ENCODE peak calls at places on chromosomes 12 and 14, in eight cellular contexts. One of them, this sample, is unnamed.

GRCh38 chr12:78018146-78018910 is 187.6 kb downstream of the NAV3 start:
- DNase-seq in NCI-H82: no peak
- DNase-seq in EL: no peak
- DNase-seq in stimulated activated effector memory CD8-positive, alpha-beta T cell treated with anti-CD3 and anti-CD28 coated beads, Interleukin-12 subunit alpha, Interleukin-12 subunit beta, amount 100 ng/mL, for 72 hours: no peak
- DNase-seq in stimulated activated CD4-positive, alpha-beta T cell treated with anti-CD3 and anti-CD28 coated beads, Interleukin-1b, Interleukin-23, amount 100 ng/mL, for 48 hours: no peak
- DNase-seq in occipital lobe: no peak
- DNase-seq in GM12865: no peak
- DNase-seq in T-helper 1 cell: no peak
- DNase-seq in this sample: no peak

GRCh38 chr12:26088999-26089398 is 35.8 kb downstream of the BHLHE41 start:
- DNase-seq in NCI-H82: no peak
- DNase-seq in EL: no peak
- DNase-seq in stimulated activated effector memory CD8-positive, alpha-beta T cell treated with anti-CD3 and anti-CD28 coated beads, Interleukin-12 subunit alpha, Interleukin-12 subunit beta, amount 100 ng/mL, for 72 hours: no peak
- DNase-seq in stimulated activated CD4-positive, alpha-beta T cell treated with anti-CD3 and anti-CD28 coated beads, Interleukin-1b, Interleukin-23, amount 100 ng/mL, for 48 hours: no peak
- DNase-seq in occipital lobe: no peak
- DNase-seq in GM12865: peak; percentile 87
- DNase-seq in T-helper 1 cell: no peak
- DNase-seq in this sample: no peak

GRCh38 chr12:12721251-12721689 is 4.1 kb downstream of the CDKN1B start:
- DNase-seq in NCI-H82: no peak
- DNase-seq in EL: peak; percentile 34
- DNase-seq in stimulated activated effector memory CD8-positive, alpha-beta T cell treated with anti-CD3 and anti-CD28 coated beads, Interleukin-12 subunit alpha, Interleukin-12 subunit beta, amount 100 ng/mL, for 72 hours: no peak
- DNase-seq in stimulated activated CD4-positive, alpha-beta T cell treated with anti-CD3 and anti-CD28 coated beads, Interleukin-1b, Interleukin-23, amount 100 ng/mL, for 48 hours: no peak
- DNase-seq in occipital lobe: no peak
- DNase-seq in GM12865: no peak
- DNase-seq in T-helper 1 cell: no peak
- DNase-seq in this sample: no peak

GRCh38 chr12:104462931-104463339 is 6.2 kb downstream of the CHST11 start:
- DNase-seq in NCI-H82: no peak
- DNase-seq in EL: no peak
- DNase-seq in stimulated activated effector memory CD8-positive, alpha-beta T cell treated with anti-CD3 and anti-CD28 coated beads, Interleukin-12 subunit alpha, Interleukin-12 subunit beta, amount 100 ng/mL, for 72 hours: peak; percentile 72
- DNase-seq in stimulated activated CD4-positive, alpha-beta T cell treated with anti-CD3 and anti-CD28 coated beads, Interleukin-1b, Interleukin-23, amount 100 ng/mL, for 48 hours: no peak
- DNase-seq in occipital lobe: no peak
- DNase-seq in GM12865: peak; percentile 90
- DNase-seq in T-helper 1 cell: no peak
- DNase-seq in this sample: no peak

GRCh38 chr14:77406718-77407117 is 16.6 kb downstream of the NOXRED1 start:
- DNase-seq in NCI-H82: no peak
- DNase-seq in EL: no peak
- DNase-seq in stimulated activated effector memory CD8-positive, alpha-beta T cell treated with anti-CD3 and anti-CD28 coated beads, Interleukin-12 subunit alpha, Interleukin-12 subunit beta, amount 100 ng/mL, for 72 hours: no peak
- DNase-seq in stimulated activated CD4-positive, alpha-beta T cell treated with anti-CD3 and anti-CD28 coated beads, Interleukin-1b, Interleukin-23, amount 100 ng/mL, for 48 hours: no peak
- DNase-seq in occipital lobe: no peak
- DNase-seq in GM12865: no peak
- DNase-seq in T-helper 1 cell: no peak
- DNase-seq in this sample: no peak

GRCh38 chr12:102913453-102914226 is 3.4 kb downstream of the PAH start:
- DNase-seq in NCI-H82: no peak
- DNase-seq in EL: no peak
- DNase-seq in stimulated activated effector memory CD8-positive, alpha-beta T cell treated with anti-CD3 and anti-CD28 coated beads, Interleukin-12 subunit alpha, Interleukin-12 subunit beta, amount 100 ng/mL, for 72 hours: no peak
- DNase-seq in stimulated activated CD4-positive, alpha-beta T cell treated with anti-CD3 and anti-CD28 coated beads, Interleukin-1b, Interleukin-23, amount 100 ng/mL, for 48 hours: no peak
- DNase-seq in occipital lobe: no peak
- DNase-seq in GM12865: no peak
- DNase-seq in T-helper 1 cell: no peak
- DNase-seq in this sample: no peak

GRCh38 chr14:21084988-21085853 is 13.2 kb downstream of the ZNF219 start:
- DNase-seq in NCI-H82: no peak
- DNase-seq in EL: peak; percentile 78
- DNase-seq in stimulated activated effector memory CD8-positive, alpha-beta T cell treated with anti-CD3 and anti-CD28 coated beads, Interleukin-12 subunit alpha, Interleukin-12 subunit beta, amount 100 ng/mL, for 72 hours: no peak
- DNase-seq in stimulated activated CD4-positive, alpha-beta T cell treated with anti-CD3 and anti-CD28 coated beads, Interleukin-1b, Interleukin-23, amount 100 ng/mL, for 48 hours: no peak
- DNase-seq in occipital lobe: no peak
- DNase-seq in GM12865: no peak
- DNase-seq in T-helper 1 cell: no peak
- DNase-seq in this sample: no peak

GRCh38 chr12:8088574-8088973 is 6.5 kb downstream of the NECAP1 start:
- DNase-seq in NCI-H82: peak; percentile 85
- DNase-seq in EL: no peak
- DNase-seq in stimulated activated effector memory CD8-positive, alpha-beta T cell treated with anti-CD3 and anti-CD28 coated beads, Interleukin-12 subunit alpha, Interleukin-12 subunit beta, amount 100 ng/mL, for 72 hours: peak; percentile 57
- DNase-seq in stimulated activated CD4-positive, alpha-beta T cell treated with anti-CD3 and anti-CD28 coated beads, Interleukin-1b, Interleukin-23, amount 100 ng/mL, for 48 hours: peak; percentile 39
- DNase-seq in occipital lobe: no peak
- DNase-seq in GM12865: peak; percentile 66
- DNase-seq in T-helper 1 cell: peak; percentile 13
- DNase-seq in this sample: peak; percentile 32

GRCh38 chr12:28057856-28058615 is 85.5 kb upstream of the PTHLH start:
- DNase-seq in NCI-H82: no peak
- DNase-seq in EL: peak; percentile 33
- DNase-seq in stimulated activated effector memory CD8-positive, alpha-beta T cell treated with anti-CD3 and anti-CD28 coated beads, Interleukin-12 subunit alpha, Interleukin-12 subunit beta, amount 100 ng/mL, for 72 hours: no peak
- DNase-seq in stimulated activated CD4-positive, alpha-beta T cell treated with anti-CD3 and anti-CD28 coated beads, Interleukin-1b, Interleukin-23, amount 100 ng/mL, for 48 hours: no peak
- DNase-seq in occipital lobe: no peak
- DNase-seq in GM12865: peak; percentile 77
- DNase-seq in T-helper 1 cell: no peak
- DNase-seq in this sample: no peak

GRCh38 chr12:27192118-27192802 is 51.8 kb upstream of the STK38L start:
- DNase-seq in NCI-H82: no peak
- DNase-seq in EL: no peak
- DNase-seq in stimulated activated effector memory CD8-positive, alpha-beta T cell treated with anti-CD3 and anti-CD28 coated beads, Interleukin-12 subunit alpha, Interleukin-12 subunit beta, amount 100 ng/mL, for 72 hours: no peak
- DNase-seq in stimulated activated CD4-positive, alpha-beta T cell treated with anti-CD3 and anti-CD28 coated beads, Interleukin-1b, Interleukin-23, amount 100 ng/mL, for 48 hours: no peak
- DNase-seq in occipital lobe: no peak
- DNase-seq in GM12865: no peak
- DNase-seq in T-helper 1 cell: no peak
- DNase-seq in this sample: no peak

GRCh38 chr12:54337854-54338650 is 13.1 kb downstream of the COPZ1 start:
- DNase-seq in NCI-H82: no peak
- DNase-seq in EL: no peak
- DNase-seq in stimulated activated effector memory CD8-positive, alpha-beta T cell treated with anti-CD3 and anti-CD28 coated beads, Interleukin-12 subunit alpha, Interleukin-12 subunit beta, amount 100 ng/mL, for 72 hours: no peak
- DNase-seq in stimulated activated CD4-positive, alpha-beta T cell treated with anti-CD3 and anti-CD28 coated beads, Interleukin-1b, Interleukin-23, amount 100 ng/mL, for 48 hours: no peak
- DNase-seq in occipital lobe: no peak
- DNase-seq in GM12865: no peak
- DNase-seq in T-helper 1 cell: no peak
- DNase-seq in this sample: no peak

GRCh38 chr12:57235012-57235727 is 5.7 kb downstream of the SHMT2 start:
- DNase-seq in NCI-H82: peak; percentile 63
- DNase-seq in EL: no peak
- DNase-seq in stimulated activated effector memory CD8-positive, alpha-beta T cell treated with anti-CD3 and anti-CD28 coated beads, Interleukin-12 subunit alpha, Interleukin-12 subunit beta, amount 100 ng/mL, for 72 hours: peak; percentile 61
- DNase-seq in stimulated activated CD4-positive, alpha-beta T cell treated with anti-CD3 and anti-CD28 coated beads, Interleukin-1b, Interleukin-23, amount 100 ng/mL, for 48 hours: no peak
- DNase-seq in occipital lobe: no peak
- DNase-seq in GM12865: no peak
- DNase-seq in T-helper 1 cell: no peak
- DNase-seq in this sample: no peak

GRCh38 chr12:93244514-93245077 is 133.1 kb upstream of the NUDT4 start:
- DNase-seq in NCI-H82: peak; percentile 6
- DNase-seq in EL: no peak
- DNase-seq in stimulated activated effector memory CD8-positive, alpha-beta T cell treated with anti-CD3 and anti-CD28 coated beads, Interleukin-12 subunit alpha, Interleukin-12 subunit beta, amount 100 ng/mL, for 72 hours: no peak
- DNase-seq in stimulated activated CD4-positive, alpha-beta T cell treated with anti-CD3 and anti-CD28 coated beads, Interleukin-1b, Interleukin-23, amount 100 ng/mL, for 48 hours: peak; percentile 34
- DNase-seq in occipital lobe: no peak
- DNase-seq in GM12865: peak; percentile 68
- DNase-seq in T-helper 1 cell: no peak
- DNase-seq in this sample: no peak

GRCh38 chr12:103647267-103647666 is 60.2 kb downstream of the STAB2 start:
- DNase-seq in NCI-H82: no peak
- DNase-seq in EL: peak; percentile 46
- DNase-seq in stimulated activated effector memory CD8-positive, alpha-beta T cell treated with anti-CD3 and anti-CD28 coated beads, Interleukin-12 subunit alpha, Interleukin-12 subunit beta, amount 100 ng/mL, for 72 hours: no peak
- DNase-seq in stimulated activated CD4-positive, alpha-beta T cell treated with anti-CD3 and anti-CD28 coated beads, Interleukin-1b, Interleukin-23, amount 100 ng/mL, for 48 hours: no peak
- DNase-seq in occipital lobe: no peak
- DNase-seq in GM12865: no peak
- DNase-seq in T-helper 1 cell: no peak
- DNase-seq in this sample: no peak

GRCh38 chr12:57105011-57105753 is 6.0 kb downstream of the STAT6 start:
- DNase-seq in NCI-H82: no peak
- DNase-seq in EL: no peak
- DNase-seq in stimulated activated effector memory CD8-positive, alpha-beta T cell treated with anti-CD3 and anti-CD28 coated beads, Interleukin-12 subunit alpha, Interleukin-12 subunit beta, amount 100 ng/mL, for 72 hours: no peak
- DNase-seq in stimulated activated CD4-positive, alpha-beta T cell treated with anti-CD3 and anti-CD28 coated beads, Interleukin-1b, Interleukin-23, amount 100 ng/mL, for 48 hours: no peak
- DNase-seq in occipital lobe: no peak
- DNase-seq in GM12865: no peak
- DNase-seq in T-helper 1 cell: no peak
- DNase-seq in this sample: no peak

GRCh38 chr12:2099595-2099994 is 46.8 kb downstream of the CACNA1C start:
- DNase-seq in NCI-H82: no peak
- DNase-seq in EL: no peak
- DNase-seq in stimulated activated effector memory CD8-positive, alpha-beta T cell treated with anti-CD3 and anti-CD28 coated beads, Interleukin-12 subunit alpha, Interleukin-12 subunit beta, amount 100 ng/mL, for 72 hours: no peak
- DNase-seq in stimulated activated CD4-positive, alpha-beta T cell treated with anti-CD3 and anti-CD28 coated beads, Interleukin-1b, Interleukin-23, amount 100 ng/mL, for 48 hours: no peak
- DNase-seq in occipital lobe: no peak
- DNase-seq in GM12865: no peak
- DNase-seq in T-helper 1 cell: no peak
- DNase-seq in this sample: no peak

GRCh38 chr12:5507536-5507935 is 75.6 kb downstream of the NTF3 start:
- DNase-seq in NCI-H82: no peak
- DNase-seq in EL: no peak
- DNase-seq in stimulated activated effector memory CD8-positive, alpha-beta T cell treated with anti-CD3 and anti-CD28 coated beads, Interleukin-12 subunit alpha, Interleukin-12 subunit beta, amount 100 ng/mL, for 72 hours: no peak
- DNase-seq in stimulated activated CD4-positive, alpha-beta T cell treated with anti-CD3 and anti-CD28 coated beads, Interleukin-1b, Interleukin-23, amount 100 ng/mL, for 48 hours: no peak
- DNase-seq in occipital lobe: no peak
- DNase-seq in GM12865: no peak
- DNase-seq in T-helper 1 cell: no peak
- DNase-seq in this sample: no peak

This sample was measured in WERI-Rb-1.